ENCODE peak calls at places on chromosomes 4 and X, in six cellular contexts. P, K, E, Q, F and H are unnamed samples.

GRCh38 chrX:39886282-39886681 is 211.5 kb downstream of the BCOR start:
- DNase-seq in Q (no peak), K (no peak), F (no peak), P (no peak), E (peak), H (peak)

GRCh38 chr4:2607107-2607506 is 70.7 kb downstream of the FAM193A start:
- DNase-seq in K (no peak), P (no peak), E (no peak), F (no peak), Q (no peak), H (no peak)

GRCh38 chr4:155122382-155122781 is 86.1 kb upstream of the NPY2R start:
- DNase-seq in K (no peak), P (no peak), E (no peak), Q (no peak), F (no peak), H (no peak)

GRCh38 chr4:35965300-35965699 is 279.0 kb downstream of the ARAP2 start:
- DNase-seq in E (no peak), P (no peak), Q (no peak), K (no peak), F (no peak), H (no peak)

GRCh38 chr4:27666943-27667342 is 806.3 kb downstream of the STIM2 start:
- DNase-seq in P (no peak), Q (no peak), F (no peak), K (no peak), E (no peak), H (no peak)

GRCh38 chr4:148044889-148045352 is 313.0 kb downstream of the ARHGAP10 start:
- DNase-seq in P (no peak), E (no peak), F (no peak), K (no peak), Q (no peak), H (no peak)

GRCh38 chr4:87616268-87616667 is 7.9 kb downstream of the DSPP start:
- DNase-seq in Q (no peak), F (no peak), P (no peak), E (no peak), K (no peak), H (no peak)

GRCh38 chr4:181662383-181662782 is 580.8 kb upstream of the TENM3 start:
- DNase-seq in F (no peak), K (no peak), P (no peak), E (no peak), Q (no peak), H (no peak)

GRCh38 chrX:133258481-133258880 is 40.3 kb upstream of the TFDP3 start:
- DNase-seq in Q (no peak), K (no peak), P (no peak), F (no peak), E (no peak), H (no peak)

GRCh38 chrX:48600226-48600625 is 2.9 kb downstream of the WDR13 start:
- DNase-seq in E (no peak), K (no peak), Q (no peak), P (no peak), F (no peak), H (no peak)

GRCh38 chrX:123157586-123157985 is 26.5 kb upstream of the GRIA3 start:
- DNase-seq in E (no peak), P (no peak), F (no peak), K (no peak), Q (peak), H (no peak)

GRCh38 chr4:101921370-101921769 is 130.8 kb downstream of the BANK1 start:
- DNase-seq in E (no peak), P (no peak), Q (no peak), F (no peak), K (no peak), H (no peak)

GRCh38 chr4:77601614-77602187 is 3.9 kb upstream of the CXCL13 start:
- DNase-seq in Q (no peak), F (no peak), P (no peak), K (no peak), E (no peak), H (no peak)

GRCh38 chr4:100742045-100742444 is 224.2 kb upstream of the EMCN start:
- DNase-seq in Q (no peak), P (no peak), E (no peak), F (no peak), K (no peak), H (no peak)

DNA sequence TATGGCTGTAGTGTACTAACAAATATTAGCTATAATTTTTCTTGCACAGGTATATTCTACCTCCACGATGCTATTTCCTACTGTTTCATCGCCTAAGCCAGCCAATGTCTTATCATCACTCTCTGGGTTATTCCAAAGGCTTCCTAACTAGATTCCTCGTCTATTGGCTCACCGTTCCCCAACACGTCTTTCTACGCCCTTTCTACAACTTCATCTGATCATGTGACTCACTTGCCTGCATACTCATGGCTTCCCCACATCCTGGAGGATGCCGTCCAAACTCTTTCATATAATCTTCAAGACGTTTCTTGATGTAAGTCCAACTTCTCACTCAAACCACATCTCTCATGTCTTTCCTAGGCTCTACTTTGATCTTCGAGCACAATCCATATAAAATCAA is 322.0 kb upstream of the PPARGC1A start:
- DNase-seq in Q (no peak), P (no peak), F (no peak), E (no peak), K (no peak), H (no peak)
- H3K27ac ChIP-seq in Q (peak), P (no peak), F (no peak), E (no peak), K (no peak), H (no peak)

GRCh38 chrX:23884427-23885024 is 23.2 kb downstream of the APOO start:
- DNase-seq in P (no peak), E (no peak), F (peak), K (no peak), Q (no peak), H (no peak)
- TF ChIP-seq CTCF in P (no peak), E (no peak), F (no peak), K (no peak), Q (no peak), H (no peak)

GRCh38 chr4:70703695-70704332 is 15.5 kb downstream of the UTP3 start:
- DNase-seq in P (peak), E (no peak), K (no peak), F (no peak), Q (no peak), H (no peak)

GRCh38 chr4:70706516-70706915 is 15.2 kb upstream of the RUFY3 start:
- DNase-seq in Q (no peak), P (no peak), K (no peak), E (no peak), F (no peak), H (no peak)

GRCh38 chr4:70705146-70705855 is 16.5 kb upstream of the RUFY3 start:
- DNase-seq in Q (peak), P (peak), E (peak), K (peak), F (peak), H (peak)

GRCh38 chr4:70705856-70706461 is 15.8 kb upstream of the RUFY3 start:
- DNase-seq in Q (no peak), E (no peak), F (no peak), P (no peak), K (no peak), H (no peak)

DNA sequence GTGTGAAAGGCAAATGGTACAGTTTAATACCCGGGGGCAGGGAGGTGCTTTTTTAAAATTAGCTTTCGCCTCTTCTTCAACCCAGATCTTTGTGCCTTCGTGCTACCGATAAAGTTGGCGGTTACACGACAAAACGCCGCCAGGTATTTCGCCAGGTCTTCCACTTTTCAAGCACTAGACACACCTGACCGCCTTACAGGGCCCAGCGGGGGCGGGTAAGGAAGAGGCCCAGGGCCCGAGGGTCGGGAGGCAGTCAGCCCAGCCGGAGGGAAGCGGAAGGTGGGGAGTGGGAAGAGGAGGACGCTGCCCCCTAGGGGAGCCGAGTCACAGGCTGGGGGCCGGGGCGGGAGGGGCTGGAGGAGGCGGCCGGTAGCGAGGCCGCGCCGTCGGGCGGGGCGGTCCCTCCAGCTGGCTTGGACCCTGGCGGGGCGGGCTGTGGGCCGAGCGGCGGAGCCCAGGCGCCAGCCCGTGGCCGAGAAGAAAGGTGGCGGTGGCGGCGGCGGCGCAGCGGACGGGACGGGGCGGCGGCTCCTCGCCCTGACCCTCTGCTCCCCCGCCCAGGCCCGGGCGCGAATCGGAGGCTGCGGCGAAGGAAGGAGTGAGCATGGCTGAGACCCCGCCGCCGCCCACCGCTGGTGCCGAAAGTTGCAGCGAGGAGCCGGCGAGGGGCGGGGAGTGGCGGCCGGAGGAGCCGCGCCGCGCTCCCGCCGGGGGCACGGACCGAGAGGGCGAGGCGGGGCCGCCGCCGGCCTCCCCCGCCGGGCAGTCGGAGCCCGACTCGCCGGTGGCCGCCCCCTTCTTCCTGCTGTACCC is 16.2 kb downstream of the UTP3 start:
- DNase-seq in P (peak), F (peak), K (peak), Q (peak), E (peak), H (peak)
- H3K27ac ChIP-seq in P (peak), F (peak), K (peak), Q (peak), E (peak), H (peak)

GRCh38 chr4:151417164-151417571 is 8.2 kb downstream of the FHIP1A start:
- DNase-seq in E (no peak), K (no peak), F (no peak), Q (no peak), P (no peak), H (no peak)
- TF ChIP-seq CTCF in E (no peak), K (no peak), F (no peak), Q (no peak), P (no peak), H (no peak)

GRCh38 chrX:18461431-18461830 is 36.0 kb downstream of the CDKL5 start:
- DNase-seq in P (no peak), E (no peak), Q (no peak), K (no peak), F (no peak), H (no peak)
- H3K27ac ChIP-seq in P (no peak), E (no peak), Q (no peak), K (no peak), F (no peak), H (no peak)

GRCh38 chr4:48943387-48943786 is 36.8 kb upstream of the OCIAD2 start:
- DNase-seq in K (no peak), E (no peak), P (no peak), Q (no peak), F (no peak), H (no peak)
- TF ChIP-seq CTCF in K (no peak), E (no peak), P (no peak), Q (peak), F (peak), H (no peak)

GRCh38 chr4:125013891-125014290 is 300.9 kb upstream of the FAT4 start:
- DNase-seq in K (no peak), P (no peak), Q (no peak), E (no peak), F (no peak), H (no peak)

GRCh38 chr4:125011646-125012045 is 299.1 kb upstream of the ANKRD50 start:
- DNase-seq in K (no peak), F (no peak), P (no peak), Q (no peak), E (no peak), H (no peak)

GRCh38 chr4:125016892-125017299 is 297.9 kb upstream of the FAT4 start:
- DNase-seq in P (no peak), E (no peak), K (no peak), Q (no peak), F (no peak), H (no peak)

GRCh38 chr4:125010776-125011503 is 298.4 kb upstream of the ANKRD50 start:
- DNase-seq in Q (no peak), E (no peak), F (no peak), K (no peak), P (no peak), H (no peak)
- H3K27ac ChIP-seq in Q (no peak), E (no peak), F (no peak), K (no peak), P (no peak), H (no peak)

GRCh38 chrX:21975242-21975641 is 34.7 kb downstream of the SMS start:
- DNase-seq in P (no peak), Q (no peak), E (no peak), K (no peak), F (no peak), H (no peak)

GRCh38 chrX:21978346-21978745 is 37.8 kb downstream of the SMS start:
- DNase-seq in P (no peak), K (no peak), Q (no peak), E (no peak), F (no peak), H (no peak)

GRCh38 chrX:21973321-21974010 is 33.0 kb downstream of the SMS start:
- DNase-seq in K (no peak), F (no peak), Q (no peak), E (no peak), P (no peak), H (no peak)

GRCh38 chrX:21974011-21974385 is 33.5 kb downstream of the SMS start:
- DNase-seq in K (no peak), E (no peak), Q (no peak), P (no peak), F (no peak), H (no peak)

GRCh38 chrX:21975827-21976226 is 35.3 kb downstream of the SMS start:
- DNase-seq in Q (no peak), P (no peak), K (no peak), E (no peak), F (no peak), H (no peak)
- TF ChIP-seq CTCF in Q (peak), P (no peak), K (peak), E (peak), F (peak), H (no peak)

GRCh38 chrX:1587161-1587560 is 4.2 kb upstream of the AKAP17A start:
- DNase-seq in Q (no peak), F (no peak), E (no peak), K (no peak), P (no peak), H (no peak)
- H3K27ac ChIP-seq in Q (no peak), F (no peak), E (no peak), K (no peak), P (no peak), H (no peak)

DNA sequence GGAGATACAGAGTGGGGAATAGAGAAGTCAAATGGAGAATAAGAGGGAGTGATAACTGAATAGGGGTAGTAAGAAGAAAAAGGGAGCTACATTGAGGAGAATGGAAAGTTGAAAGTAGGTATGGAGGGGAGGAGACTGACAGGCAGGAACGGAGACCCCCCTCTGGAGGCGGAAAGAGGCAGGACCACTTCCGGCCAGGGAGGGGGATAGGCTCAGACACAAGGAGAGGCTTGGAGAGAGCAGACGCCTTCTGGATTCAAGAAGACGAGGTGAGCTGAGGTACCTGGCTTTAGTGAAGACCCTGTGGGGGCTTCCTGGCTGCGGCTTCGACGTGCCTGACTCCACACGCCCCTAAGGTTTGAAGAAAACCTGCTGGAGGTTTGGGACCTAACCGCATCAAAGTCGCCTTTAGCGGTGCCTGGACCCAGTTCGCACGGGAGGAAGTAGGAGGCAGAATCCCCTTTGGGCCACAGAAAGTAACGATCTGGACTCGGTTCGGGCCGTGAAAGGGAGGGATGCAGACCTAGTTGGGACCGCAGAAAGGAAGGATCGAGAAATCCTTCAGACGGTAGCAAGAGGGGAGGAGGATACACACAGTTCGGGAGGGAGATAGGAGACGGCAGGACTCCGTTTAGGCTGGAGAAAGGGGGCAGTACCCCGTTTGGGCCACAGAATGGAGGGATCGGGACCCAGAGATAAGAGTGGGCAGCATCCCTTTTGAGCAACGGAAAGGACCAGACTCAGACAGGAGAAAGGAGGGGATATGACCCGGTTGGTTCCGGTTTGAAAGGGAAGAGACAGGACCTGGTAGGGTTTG is at the start of gene TRO:
- DNase-seq in K (no peak), E (no peak), P (no peak), Q (no peak), F (no peak), H (no peak)
- TF ChIP-seq CTCF in K (no peak), E (no peak), P (no peak), Q (no peak), F (no peak), H (no peak)